ENCODE peak calls at places on chromosome 6, in seven cellular contexts. H is GM23338, F is neural progenitor cell, D is neuronal stem cell, L is hepatocyte, Q is GM23248, Y is Karpas-422. M is an unnamed sample.

GRCh38 chr6:14068133-14068532 is 49.4 kb upstream of the CD83 start:
- DNase-seq in D (no peak), Q (peak; percentile 86), F (no peak), Y (no peak), H (no peak), L (no peak), M (no peak)

GRCh38 chr6:93684339-93684738 is 265.0 kb upstream of the EPHA7 start:
- DNase-seq in H (no peak), L (peak; percentile 17), F (no peak), Q (no peak), D (no peak), Y (no peak), M (no peak)

GRCh38 chr6:12331951-12332749 is 42.0 kb downstream of the EDN1 start:
- DNase-seq in H (no peak), F (no peak), Y (no peak), D (no peak), L (peak; percentile 80), Q (peak; percentile 59), M (no peak)

GRCh38 chr6:146990821-146991798 is 213.1 kb upstream of the STXBP5 start:
- DNase-seq in L (peak; percentile 47), Y (no peak), Q (peak; percentile 64), H (no peak), D (no peak), F (no peak), M (no peak)

GRCh38 chr6:118804091-118804490 is 89.9 kb upstream of the ASF1A start:
- DNase-seq in D (no peak), Q (peak; percentile 33), L (no peak), F (no peak), Y (no peak), H (no peak), M (no peak)

GRCh38 chr6:170265655-170266054 is 25.2 kb downstream of the DLL1 start:
- DNase-seq in H (no peak), D (no peak), Q (no peak), L (peak; percentile 77), F (no peak), Y (no peak), M (no peak)

GRCh38 chr6:105326838-105327745 is 75.8 kb downstream of the PREP start:
- DNase-seq in D (no peak), H (no peak), F (no peak), L (no peak), Y (no peak), Q (peak; percentile 81), M (no peak)

GRCh38 chr6:31888281-31889258 is 8.9 kb downstream of the EHMT2 start:
- DNase-seq in D (no peak), H (peak; percentile 86), Q (peak; percentile 40), L (peak; percentile 46), Y (peak; percentile 71), F (peak; percentile 66), M (peak; percentile 89)

GRCh38 chr6:273441-274111 is 18.7 kb upstream of the DUSP22 start:
- DNase-seq in D (no peak), L (no peak), F (no peak), Y (no peak), Q (no peak), H (no peak), M (no peak)

DNA sequence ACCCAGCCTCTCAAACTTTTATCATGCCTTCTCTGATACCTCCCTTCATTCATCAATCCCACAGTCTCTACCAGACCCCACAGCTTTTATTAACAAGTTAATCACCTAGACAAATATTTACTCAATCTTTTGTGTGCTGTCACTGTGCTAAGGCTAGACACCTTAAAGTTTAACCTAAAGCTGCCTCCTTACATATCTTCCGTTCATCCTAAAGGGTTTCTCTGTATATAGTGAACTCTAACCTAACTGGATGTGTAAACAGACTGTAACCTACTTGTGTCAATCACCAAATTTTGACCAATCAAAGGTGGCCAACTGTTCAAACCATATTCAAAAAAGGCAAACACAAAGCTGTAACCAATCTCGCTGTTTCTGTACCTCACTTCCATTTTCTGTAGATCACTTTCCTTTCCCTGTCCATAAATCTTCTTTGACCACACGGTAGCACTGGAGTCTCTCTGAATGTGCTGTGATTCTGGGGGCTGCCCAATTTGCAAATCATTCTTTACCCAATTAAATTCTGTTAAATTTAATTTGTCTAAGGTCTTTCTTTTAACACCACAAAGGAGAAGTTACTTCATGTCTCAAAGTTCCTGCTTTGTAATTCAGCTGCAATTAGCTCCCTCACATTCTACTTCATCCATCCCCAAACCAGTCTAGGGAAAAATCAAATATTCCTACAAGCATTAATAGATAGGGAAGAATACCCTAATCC is 72.5 kb downstream of the ARHGAP18 start:
- DNase-seq in D (no peak), L (no peak), Q (no peak), Y (no peak), H (no peak), F (no peak), M (no peak)
- H2AFZ ChIP-seq in D (peak overlapping the region; percentile 81), L (no peak overlapping the region), Q (no peak overlapping the region), Y (no peak overlapping the region), H (no peak overlapping the region), F (no peak overlapping the region), M (no peak overlapping the region)

DNA sequence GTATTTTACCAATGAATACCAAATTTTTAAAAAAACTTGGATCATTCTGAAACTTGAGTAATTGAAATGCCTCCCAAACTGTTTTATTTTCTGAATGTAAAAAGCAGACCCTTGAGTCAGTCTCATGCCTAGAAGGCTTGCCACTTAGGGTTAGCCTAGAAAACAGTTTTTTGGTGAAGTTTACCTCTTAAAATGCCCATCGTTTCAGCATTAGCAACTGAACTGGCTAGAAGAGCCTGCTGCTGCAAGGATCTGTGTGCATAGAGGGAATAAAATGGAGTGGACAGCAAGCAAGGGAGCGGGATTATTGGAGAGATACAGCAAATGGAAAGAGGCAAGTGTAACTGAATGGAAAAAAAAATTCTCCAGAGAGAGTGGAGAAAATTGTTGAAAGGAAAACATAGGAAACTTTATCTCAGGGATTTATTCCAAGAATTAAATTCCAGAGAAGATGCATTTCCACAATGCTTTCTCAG is 40.1 kb downstream of the ADGRG6 start:
- DNase-seq in Q (no peak), L (no peak), H (no peak), F (no peak), Y (no peak), D (no peak), M (no peak)
- H2AFZ ChIP-seq in Q (no peak overlapping the region), L (no peak overlapping the region), H (no peak overlapping the region), F (peak overlapping the region; percentile 48), Y (no peak overlapping the region), D (no peak overlapping the region), M (no peak overlapping the region)

DNA sequence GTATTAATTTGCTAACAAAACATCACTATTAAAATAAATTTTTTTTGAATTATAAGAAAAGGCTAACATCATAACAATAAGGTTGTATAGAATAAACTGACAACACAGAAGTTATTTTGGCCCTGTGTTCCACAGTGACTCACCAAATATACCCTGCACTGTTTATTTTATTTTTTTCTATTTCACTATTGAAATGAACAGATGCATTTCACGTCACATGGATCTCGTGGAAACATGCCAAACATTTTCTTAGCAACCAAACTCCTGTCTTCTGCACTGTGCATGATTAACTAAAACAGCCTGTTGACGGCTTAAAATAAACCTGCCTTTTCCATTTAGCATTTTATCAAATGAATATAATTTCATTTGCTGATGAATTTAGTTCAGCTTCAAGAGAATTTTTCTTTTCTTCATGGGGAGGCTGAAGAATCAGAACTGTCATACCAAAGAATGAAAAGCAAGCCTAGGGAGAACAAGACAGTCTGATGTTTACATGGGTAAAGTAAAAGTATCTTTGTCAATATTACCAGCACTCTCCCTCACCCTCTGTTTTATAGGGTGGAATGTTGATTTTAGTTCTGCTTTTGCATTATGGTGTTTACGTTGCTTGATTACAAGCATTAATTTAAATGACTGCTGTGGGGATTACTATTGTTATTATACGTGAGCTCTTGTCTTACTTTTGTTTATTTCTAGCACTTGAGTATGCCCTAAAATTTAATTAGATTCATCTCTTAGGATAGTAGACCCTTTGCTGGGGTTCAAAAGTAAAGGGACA is 115.3 kb downstream of the LCA5 start:
- DNase-seq in L (peak; percentile 74), Q (peak; percentile 76), D (no peak), Y (no peak), F (no peak), H (no peak), M (no peak)
- H2AFZ ChIP-seq in L (no peak overlapping the region), Q (no peak overlapping the region), D (no peak overlapping the region), Y (no peak overlapping the region), F (no peak overlapping the region), H (no peak overlapping the region), M (no peak overlapping the region)

DNA sequence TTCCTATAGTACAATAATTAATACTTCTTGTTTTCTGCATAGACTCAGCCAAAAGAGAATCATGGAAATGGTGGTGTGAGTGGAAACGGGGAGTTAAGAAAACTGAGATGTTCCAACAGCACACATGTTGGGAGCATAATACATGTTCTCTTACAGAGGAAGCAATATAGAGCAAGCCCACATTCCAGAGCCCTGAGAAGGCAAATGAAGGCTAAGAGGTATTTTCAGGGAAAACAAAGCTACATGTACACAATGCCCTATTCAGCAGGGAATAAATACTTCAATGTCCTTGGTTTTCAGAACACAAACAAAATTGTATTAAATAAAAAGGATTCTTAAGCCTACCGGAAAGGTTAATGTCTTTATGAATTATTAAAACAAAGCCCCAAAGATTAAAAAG is 35.1 kb upstream of the SMIM8 start:
- DNase-seq in D (no peak), Q (peak; percentile 30), F (no peak), Y (no peak), H (peak; percentile 17), L (no peak), M (no peak)
- H2AFZ ChIP-seq in D (no peak overlapping the region), Q (no peak overlapping the region), F (no peak overlapping the region), Y (no peak overlapping the region), H (no peak overlapping the region), L (no peak overlapping the region), M (no peak overlapping the region)

GRCh38 chr6:53725791-53726575 is 60.4 kb upstream of the KLHL31 start:
- DNase-seq in H (peak; percentile 88), L (peak; percentile 87), Y (peak; percentile 87), Q (peak; percentile 85), F (peak; percentile 87), D (peak; percentile 67), M (peak; percentile 39)
- H2AFZ ChIP-seq in H (peak overlapping the region; percentile 96), L (no peak overlapping the region), Y (no peak overlapping the region), Q (no peak overlapping the region), F (peak overlapping the region; percentile 94), D (peak overlapping the region; percentile 74), M (peak overlapping the region; percentile 99)

M was measured in H1.